ENCODE peak calls at places on chromosomes 5 and 9, in four cellular contexts. S is dorsolateral prefrontal cortex, Y is NCI-H524, K is NB4. P is an unnamed sample.

GRCh38 chr5:177040814-177041410 is 18.4 kb downstream of the ZNF346 start:
- DNase-seq in K (no peak), Y (no peak), S (no peak), P (no peak)

GRCh38 chr9:93119953-93120845 is 13.9 kb downstream of the NINJ1 start:
- DNase-seq in K (peak; percentile 98), S (no peak), Y (no peak), P (peak; percentile 65)

GRCh38 chr9:115008536-115008935 is 78.1 kb upstream of the TNFSF8 start:
- DNase-seq in S (no peak), Y (no peak), K (peak; percentile 54), P (no peak)

GRCh38 chr5:43802119-43802518 is 199.1 kb downstream of the NNT start:
- DNase-seq in K (no peak), S (no peak), Y (no peak), P (no peak)

GRCh38 chr9:18502546-18502945 is 28.6 kb downstream of the ADAMTSL1 start:
- DNase-seq in S (no peak), Y (no peak), K (no peak), P (no peak)

GRCh38 chr9:133734600-133735414 is 3.3 kb downstream of the SARDH start:
- DNase-seq in S (no peak), Y (no peak), K (peak; percentile 77), P (no peak)

GRCh38 chr5:113337515-113338140 is 97.2 kb downstream of the TSSK1B start:
- DNase-seq in Y (no peak), S (no peak), K (no peak), P (no peak)

GRCh38 chr5:53671447-53671846 is 111.0 kb downstream of the NDUFS4 start:
- DNase-seq in Y (no peak), K (no peak), S (no peak), P (no peak)

GRCh38 chr9:76321185-76321828 is 72.9 kb downstream of the RFK start:
- DNase-seq in S (no peak), Y (no peak), K (no peak), P (no peak)

GRCh38 chr9:134936021-134936761 is 18.5 kb upstream of the FCN1 start:
- DNase-seq in Y (no peak), S (no peak), K (no peak), P (no peak)

P was measured in esophagus squamous epithelium.